ENCODE peak calls at places on chromosomes 12 and 14, in four cellular contexts. E is dorsolateral prefrontal cortex; F is GM23338; H is stimulated activated CD4-positive, alpha-beta T cell treated with anti-CD3 and anti-CD28 coated beads, Interleukin-15, amount 100 ng/mL, for 1 hour. D is an unnamed sample.

GRCh38 chr14:54713364-54713763 is 146.4 kb downstream of the SAMD4A start:
- DNase-seq in E (no peak), F (no peak), H (no peak), D (no peak)

GRCh38 chr14:86858591-86858990 is 1134.4 kb downstream of the GALC start:
- DNase-seq in E (no peak), H (no peak), F (no peak), D (no peak)

GRCh38 chr12:95607642-95608041 is 56.4 kb upstream of the USP44 start:
- DNase-seq in H (no peak), F (no peak), E (no peak), D (peak)

GRCh38 chr14:56150018-56150417 is 31.8 kb downstream of the PELI2 start:
- DNase-seq in E (no peak), H (no peak), F (no peak), D (no peak)

GRCh38 chr14:89607453-89607852 is 190.4 kb upstream of the FOXN3 start:
- DNase-seq in H (no peak), E (no peak), F (no peak), D (no peak)

GRCh38 chr14:100531591-100532121 is 55.6 kb downstream of the BEGAIN start:
- DNase-seq in F (no peak), E (peak), H (no peak), D (no peak)

GRCh38 chr14:35632276-35633071 is 98.5 kb downstream of the INSM2 start:
- DNase-seq in H (no peak), F (no peak), E (no peak), D (peak)

GRCh38 chr12:8692573-8692972 is 5.2 kb upstream of the RIMKLB start:
- DNase-seq in E (no peak), F (peak), H (no peak), D (peak)

GRCh38 chr12:38905480-38906351 is at the start of gene CPNE8:
- DNase-seq in E (peak), H (peak), F (peak), D (no peak)

GRCh38 chr14:104286086-104286485 is 147.7 kb downstream of the KIF26A start:
- DNase-seq in H (no peak), E (no peak), F (no peak), D (no peak)